ENCODE peak calls at places on chromosomes 5 and 9, in six cellular contexts. Q is choroid plexus epithelial cell, A is cardiac fibroblast, R is transverse colon, L is HFF-Myc, G is tibial artery. S is an unnamed sample.

GRCh38 chr9:114154597-114155102 is 687 bp upstream of the COL27A1 start:
- DNase-seq in Q (no peak), A (no peak), R (no peak), L (no peak), G (no peak), S (no peak)

GRCh38 chr9:35680331-35681105 is 6.8 kb downstream of the CA9 start:
- DNase-seq in Q (peak; percentile 43), A (peak; percentile 67), R (no peak), L (no peak), G (no peak), S (peak; percentile 88)

GRCh38 chr9:37471942-37472679 is 6.9 kb upstream of the ZBTB5 start:
- DNase-seq in Q (peak; percentile 89), A (peak; percentile 90), R (no peak), L (peak; percentile 97), G (no peak), S (peak; percentile 31)

GRCh38 chr9:115717711-115718173 is 435.8 kb upstream of the PAPPA start:
- DNase-seq in Q (peak; percentile 74), A (peak; percentile 72), R (no peak), L (no peak), G (no peak), S (no peak)

GRCh38 chr5:17411436-17411835 is 86.6 kb upstream of the TAF11L2 start:
- DNase-seq in Q (peak; percentile 87), A (peak; percentile 67), R (no peak), L (no peak), G (no peak), S (no peak)

GRCh38 chr9:77957652-77958051 is 74.0 kb downstream of the GNAQ start:
- DNase-seq in Q (no peak), A (no peak), R (no peak), L (no peak), G (no peak), S (no peak)

GRCh38 chr9:131303702-131304101 is 14.2 kb downstream of the PLPP7 start:
- DNase-seq in Q (no peak), A (no peak), R (no peak), L (no peak), G (no peak), S (no peak)

GRCh38 chr5:113099822-113100221 is 123.2 kb downstream of the DCP2 start:
- DNase-seq in Q (no peak), A (no peak), R (no peak), L (no peak), G (no peak), S (no peak)

GRCh38 chr5:80668016-80668969 is 13.5 kb upstream of the DHFR start:
- DNase-seq in Q (no peak), A (no peak), R (peak; percentile 48), L (no peak), G (no peak), S (no peak)

GRCh38 chr9:76595645-76596044 is 136.7 kb downstream of the GCNT1 start:
- DNase-seq in Q (no peak), A (peak; percentile 53), R (no peak), L (no peak), G (no peak), S (no peak)
- H3K4me3 ChIP-seq in Q (no peak overlapping the region), A (no peak overlapping the region), R (no peak overlapping the region), L (no peak overlapping the region), G (no peak overlapping the region), S (no peak overlapping the region)

GRCh38 chr5:73437126-73438047 is 11.2 kb downstream of the FOXD1 start:
- DNase-seq in Q (peak; percentile 88), A (no peak), R (peak; percentile 55), L (no peak), G (no peak), S (peak; percentile 78)
- H3K4me3 ChIP-seq in Q (peak overlapping the region; percentile 51), A (no peak overlapping the region), R (peak overlapping the region; percentile 46), L (peak overlapping the region; percentile 10), G (peak overlapping the region; percentile 23), S (peak overlapping the region; percentile 44)

DNA sequence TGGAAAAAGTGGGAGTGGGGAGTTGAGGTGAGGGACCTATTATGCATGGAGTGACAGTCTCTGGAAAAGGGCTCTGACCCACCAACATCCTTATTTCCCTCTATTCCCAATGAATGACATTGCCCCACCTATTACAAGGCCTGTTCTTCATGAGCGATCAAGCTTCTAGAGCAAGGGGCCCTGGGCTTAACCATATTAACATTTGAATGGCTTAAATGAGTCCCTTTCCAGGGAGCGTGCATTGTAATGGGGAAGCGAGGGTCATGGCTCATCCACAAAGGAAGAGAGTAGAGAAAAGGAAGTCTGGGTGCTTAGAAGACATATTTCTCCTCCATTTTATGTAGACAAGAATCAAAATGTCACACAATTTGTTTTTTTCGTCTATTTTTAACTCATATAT is 255.5 kb downstream of the CAAP1 start:
- DNase-seq in Q (no peak), A (no peak), R (no peak), L (no peak), G (no peak), S (no peak)
- H3K4me3 ChIP-seq in Q (no peak overlapping the region), A (no peak overlapping the region), R (no peak overlapping the region), L (no peak overlapping the region), G (no peak overlapping the region), S (no peak overlapping the region)

DNA sequence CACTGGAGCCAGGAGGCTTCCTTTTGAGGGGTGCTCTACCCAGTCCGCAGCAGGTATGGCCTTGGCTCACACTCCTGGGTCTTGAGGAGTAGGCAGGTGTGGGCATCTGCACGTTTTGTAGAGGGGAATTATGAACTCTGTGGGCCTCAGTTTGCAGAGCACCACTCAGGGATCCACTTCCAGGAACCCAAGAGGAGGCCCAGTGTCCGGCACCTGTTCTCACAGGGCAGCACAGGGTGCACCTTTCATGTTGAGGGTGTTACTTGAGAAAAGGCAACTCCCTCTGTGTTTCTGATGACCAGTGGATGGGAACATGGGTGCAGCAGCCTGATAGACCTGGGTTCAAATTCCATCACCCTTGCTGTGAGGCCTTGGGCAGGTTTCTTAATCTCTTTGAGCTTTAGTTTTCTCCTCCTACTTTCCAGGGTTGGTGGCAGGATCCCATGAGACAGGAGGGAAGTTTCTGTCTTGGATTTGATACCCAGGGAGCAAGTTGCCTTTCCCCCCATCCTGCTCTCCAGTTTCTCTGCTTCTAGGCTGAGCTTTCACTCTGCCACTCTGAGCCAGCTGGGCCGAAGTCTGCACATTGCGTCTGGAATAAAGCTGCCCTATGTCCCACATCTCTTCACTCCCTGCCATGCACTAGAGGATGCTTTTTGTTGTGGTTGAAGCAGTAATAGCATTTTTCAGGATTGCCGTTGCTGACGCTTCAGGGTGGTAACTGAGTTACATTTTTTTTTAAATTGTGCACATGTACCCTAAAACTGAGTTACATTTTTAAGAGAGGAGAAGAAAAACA is 40.3 kb upstream of the ANGPTL2 start:
- DNase-seq in Q (no peak), A (no peak), R (no peak), L (no peak), G (no peak), S (no peak)
- H3K4me3 ChIP-seq in Q (no peak overlapping the region), A (no peak overlapping the region), R (no peak overlapping the region), L (no peak overlapping the region), G (no peak overlapping the region), S (no peak overlapping the region)

DNA sequence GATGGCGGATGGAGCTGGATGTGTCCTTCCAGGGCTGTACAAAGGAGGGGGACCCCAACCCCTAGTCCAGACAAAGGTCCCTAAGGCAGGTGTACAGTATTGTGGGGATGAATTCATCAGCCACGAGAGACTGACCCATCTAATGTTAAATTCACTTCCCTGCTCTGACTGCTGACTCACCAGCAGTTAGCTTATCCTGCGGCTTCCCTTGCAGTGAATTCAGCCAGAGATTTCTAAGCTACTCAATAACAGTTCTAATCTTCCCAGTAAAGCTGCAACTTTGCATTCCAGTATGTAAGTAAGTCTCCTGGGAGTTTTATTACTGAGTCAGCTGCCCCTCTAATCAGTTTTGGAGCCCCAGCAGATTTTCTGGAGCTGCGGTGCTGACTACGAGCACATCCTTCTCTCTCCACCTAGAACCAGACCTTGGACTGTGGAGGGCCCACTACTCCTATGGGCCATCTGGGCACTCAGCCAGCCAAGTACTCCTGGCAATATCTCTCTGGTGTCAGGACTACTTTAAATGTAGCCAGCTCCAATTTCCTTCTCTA is 16.1 kb downstream of the B4GALT1 start:
- DNase-seq in Q (peak; percentile 98), A (peak; percentile 97), R (peak; percentile 71), L (peak; percentile 78), G (peak; percentile 60), S (peak; percentile 79)
- H3K4me3 ChIP-seq in Q (no peak overlapping the region), A (no peak overlapping the region), R (no peak overlapping the region), L (no peak overlapping the region), G (no peak overlapping the region), S (peak overlapping the region; percentile 13)

GRCh38 chr5:59604111-59604510 is 289.4 kb downstream of the PDE4D start:
- DNase-seq in Q (no peak), A (no peak), R (no peak), L (no peak), G (no peak), S (no peak)

GRCh38 chr5:59607126-59607807 is 286.3 kb downstream of the PDE4D start:
- DNase-seq in Q (peak; percentile 21), A (no peak), R (no peak), L (no peak), G (no peak), S (no peak)

GRCh38 chr5:59609501-59610265 is 283.8 kb downstream of the PDE4D start:
- DNase-seq in Q (no peak), A (no peak), R (no peak), L (no peak), G (no peak), S (no peak)

DNA sequence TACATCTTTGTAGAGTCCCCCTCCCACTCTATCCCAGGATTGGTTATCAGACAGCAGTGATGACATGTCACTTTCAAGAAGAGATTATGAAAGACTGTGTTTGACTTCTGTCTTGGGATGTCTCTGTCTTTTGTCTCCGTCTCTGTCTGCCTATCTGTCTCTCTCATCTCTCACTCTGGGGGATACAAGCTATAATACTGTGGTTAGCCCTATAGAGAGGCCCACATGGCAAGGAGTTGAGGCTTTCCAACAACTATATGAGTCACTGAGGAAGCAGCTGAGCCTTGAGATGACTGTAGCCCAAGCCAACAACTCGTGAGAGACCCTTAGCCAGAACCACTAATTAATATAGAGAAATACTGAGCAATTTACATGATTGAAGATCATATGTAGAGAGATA is 284.8 kb downstream of the PDE4D start:
- DNase-seq in Q (peak; percentile 66), A (peak; percentile 42), R (no peak), L (no peak), G (no peak), S (no peak)
- H3K4me3 ChIP-seq in Q (no peak overlapping the region), A (no peak overlapping the region), R (no peak overlapping the region), L (no peak overlapping the region), G (no peak overlapping the region), S (no peak overlapping the region)

S was measured in MG63.